ENCODE peak calls at places on chromosomes 2 and 18, in ten cellular contexts. One of them, this sample, is unnamed.
A peak's percentile ranks its signal among the peaks of the same experiment; 100 is the strongest.

GRCh38 chr2:65850695-65851094 is 418.3 kb upstream of the SPRED2 start:
- DNase-seq in tibial nerve: no peak
- DNase-seq in OCI-LY7: no peak
- DNase-seq in lower leg skin: no peak
- DNase-seq in natural killer cell: no peak
- DNase-seq in CD4-positive, alpha-beta T cell: no peak
- DNase-seq in lower lobe of right lung: no peak
- DNase-seq in AG10803: no peak
- DNase-seq in fibroblast of mammary gland: no peak
- DNase-seq in B cell: no peak
- DNase-seq in this sample: no peak

GRCh38 chr2:144505245-144505801 is 14.6 kb downstream of the ZEB2 start:
- DNase-seq in lower leg skin: no peak
- DNase-seq in fibroblast of mammary gland: peak; percentile 86
- DNase-seq in OCI-LY7: no peak
- DNase-seq in CD4-positive, alpha-beta T cell: no peak
- DNase-seq in tibial nerve: no peak
- DNase-seq in B cell: no peak
- DNase-seq in AG10803: peak; percentile 86
- DNase-seq in lower lobe of right lung: no peak
- DNase-seq in natural killer cell: peak; percentile 69
- DNase-seq in this sample: no peak

GRCh38 chr18:8610442-8610801 is 1.2 kb downstream of the RAB12 start:
- DNase-seq in CD4-positive, alpha-beta T cell: no peak
- DNase-seq in OCI-LY7: peak; percentile 18
- DNase-seq in tibial nerve: no peak
- DNase-seq in B cell: peak; percentile 24
- DNase-seq in lower leg skin: no peak
- DNase-seq in natural killer cell: no peak
- DNase-seq in lower lobe of right lung: no peak
- DNase-seq in AG10803: peak; percentile 11
- DNase-seq in fibroblast of mammary gland: peak; percentile 45
- DNase-seq in this sample: no peak

GRCh38 chr18:77133920-77134496 is 1.4 kb upstream of the MBP start:
- DNase-seq in CD4-positive, alpha-beta T cell: no peak
- DNase-seq in lower lobe of right lung: peak; percentile 77
- DNase-seq in OCI-LY7: no peak
- DNase-seq in tibial nerve: peak; percentile 48
- DNase-seq in AG10803: peak; percentile 38
- DNase-seq in B cell: peak; percentile 35
- DNase-seq in lower leg skin: peak; percentile 93
- DNase-seq in fibroblast of mammary gland: no peak
- DNase-seq in natural killer cell: no peak
- DNase-seq in this sample: no peak

GRCh38 chr18:4017479-4017878 is 437.6 kb downstream of the DLGAP1 start:
- DNase-seq in tibial nerve: no peak
- DNase-seq in CD4-positive, alpha-beta T cell: no peak
- DNase-seq in AG10803: no peak
- DNase-seq in B cell: peak; percentile 1
- DNase-seq in natural killer cell: no peak
- DNase-seq in fibroblast of mammary gland: peak; percentile 24
- DNase-seq in lower lobe of right lung: no peak
- DNase-seq in OCI-LY7: peak; percentile 69
- DNase-seq in lower leg skin: no peak
- DNase-seq in this sample: no peak

GRCh38 chr2:173903611-173904394 is 61.4 kb downstream of the SP3 start:
- DNase-seq in B cell: no peak
- DNase-seq in lower leg skin: no peak
- DNase-seq in natural killer cell: no peak
- DNase-seq in tibial nerve: no peak
- DNase-seq in fibroblast of mammary gland: peak; percentile 65
- DNase-seq in lower lobe of right lung: no peak
- DNase-seq in AG10803: no peak
- DNase-seq in OCI-LY7: no peak
- DNase-seq in CD4-positive, alpha-beta T cell: no peak
- DNase-seq in this sample: no peak

GRCh38 chr2:949894-950626 is 589 bp upstream of the SNTG2 start:
- DNase-seq in CD4-positive, alpha-beta T cell: no peak
- DNase-seq in AG10803: no peak
- DNase-seq in lower leg skin: peak; percentile 86
- DNase-seq in lower lobe of right lung: no peak
- DNase-seq in OCI-LY7: no peak
- DNase-seq in fibroblast of mammary gland: no peak
- DNase-seq in B cell: no peak
- DNase-seq in natural killer cell: no peak
- DNase-seq in tibial nerve: peak; percentile 4
- DNase-seq in this sample: no peak

GRCh38 chr2:182870227-182870626 is 3.8 kb upstream of the FRZB start:
- DNase-seq in lower leg skin: no peak
- DNase-seq in AG10803: no peak
- DNase-seq in CD4-positive, alpha-beta T cell: no peak
- DNase-seq in tibial nerve: no peak
- DNase-seq in natural killer cell: no peak
- DNase-seq in lower lobe of right lung: no peak
- DNase-seq in B cell: no peak
- DNase-seq in OCI-LY7: peak; percentile 59
- DNase-seq in fibroblast of mammary gland: peak; percentile 31
- DNase-seq in this sample: no peak

GRCh38 chr2:42043789-42044394 is 3.9 kb upstream of the PKDCC start:
- DNase-seq in lower lobe of right lung: no peak
- DNase-seq in OCI-LY7: no peak
- DNase-seq in tibial nerve: no peak
- DNase-seq in AG10803: no peak
- DNase-seq in natural killer cell: no peak
- DNase-seq in lower leg skin: no peak
- DNase-seq in B cell: no peak
- DNase-seq in CD4-positive, alpha-beta T cell: no peak
- DNase-seq in fibroblast of mammary gland: no peak
- DNase-seq in this sample: no peak

GRCh38 chr18:69330345-69330744 is 70.3 kb upstream of the DOK6 start:
- DNase-seq in lower lobe of right lung: no peak
- DNase-seq in fibroblast of mammary gland: no peak
- DNase-seq in CD4-positive, alpha-beta T cell: no peak
- DNase-seq in natural killer cell: no peak
- DNase-seq in lower leg skin: no peak
- DNase-seq in OCI-LY7: no peak
- DNase-seq in tibial nerve: no peak
- DNase-seq in AG10803: no peak
- DNase-seq in B cell: no peak
- DNase-seq in this sample: no peak

GRCh38 chr2:56326346-56326741 is 142.6 kb downstream of the CCDC85A start:
- DNase-seq in CD4-positive, alpha-beta T cell: no peak
- DNase-seq in fibroblast of mammary gland: no peak
- DNase-seq in tibial nerve: no peak
- DNase-seq in natural killer cell: no peak
- DNase-seq in lower lobe of right lung: no peak
- DNase-seq in lower leg skin: no peak
- DNase-seq in OCI-LY7: no peak
- DNase-seq in B cell: no peak
- DNase-seq in AG10803: no peak
- DNase-seq in this sample: no peak

GRCh38 chr2:176106636-176107539 is at the start of gene HOXD11:
- DNase-seq in lower leg skin: peak; percentile 89
- DNase-seq in CD4-positive, alpha-beta T cell: no peak
- DNase-seq in B cell: no peak
- DNase-seq in tibial nerve: peak; percentile 40
- DNase-seq in AG10803: no peak
- DNase-seq in OCI-LY7: no peak
- DNase-seq in lower lobe of right lung: no peak
- DNase-seq in natural killer cell: no peak
- DNase-seq in fibroblast of mammary gland: peak; percentile 72
- DNase-seq in this sample: no peak

GRCh38 chr2:204049635-204050034 is 113.1 kb downstream of the ICOS start:
- DNase-seq in lower leg skin: no peak
- DNase-seq in CD4-positive, alpha-beta T cell: no peak
- DNase-seq in OCI-LY7: peak; percentile 28
- DNase-seq in lower lobe of right lung: no peak
- DNase-seq in natural killer cell: no peak
- DNase-seq in fibroblast of mammary gland: no peak
- DNase-seq in B cell: no peak
- DNase-seq in AG10803: no peak
- DNase-seq in tibial nerve: no peak
- DNase-seq in this sample: no peak

GRCh38 chr2:204046145-204046544 is 109.6 kb downstream of the ICOS start:
- DNase-seq in natural killer cell: no peak
- DNase-seq in B cell: no peak
- DNase-seq in AG10803: no peak
- DNase-seq in CD4-positive, alpha-beta T cell: no peak
- DNase-seq in lower lobe of right lung: no peak
- DNase-seq in lower leg skin: no peak
- DNase-seq in fibroblast of mammary gland: no peak
- DNase-seq in tibial nerve: no peak
- DNase-seq in OCI-LY7: peak; percentile 82
- DNase-seq in this sample: no peak

GRCh38 chr2:204050681-204051080 is 114.1 kb downstream of the ICOS start:
- DNase-seq in AG10803: no peak
- DNase-seq in tibial nerve: no peak
- DNase-seq in natural killer cell: no peak
- DNase-seq in lower lobe of right lung: no peak
- DNase-seq in B cell: no peak
- DNase-seq in lower leg skin: no peak
- DNase-seq in CD4-positive, alpha-beta T cell: no peak
- DNase-seq in OCI-LY7: no peak
- DNase-seq in fibroblast of mammary gland: no peak
- DNase-seq in this sample: no peak

GRCh38 chr2:204051999-204052558 is 115.5 kb downstream of the ICOS start:
- DNase-seq in AG10803: no peak
- DNase-seq in lower leg skin: no peak
- DNase-seq in CD4-positive, alpha-beta T cell: no peak
- DNase-seq in natural killer cell: no peak
- DNase-seq in B cell: no peak
- DNase-seq in OCI-LY7: no peak
- DNase-seq in fibroblast of mammary gland: no peak
- DNase-seq in tibial nerve: no peak
- DNase-seq in lower lobe of right lung: no peak
- DNase-seq in this sample: no peak

GRCh38 chr2:204051476-204051875 is 114.9 kb downstream of the ICOS start:
- DNase-seq in OCI-LY7: peak; percentile 46
- DNase-seq in CD4-positive, alpha-beta T cell: no peak
- DNase-seq in tibial nerve: no peak
- DNase-seq in fibroblast of mammary gland: no peak
- DNase-seq in AG10803: no peak
- DNase-seq in B cell: no peak
- DNase-seq in lower lobe of right lung: no peak
- DNase-seq in natural killer cell: no peak
- DNase-seq in lower leg skin: no peak
- DNase-seq in this sample: no peak
- TF ChIP-seq CTCF in OCI-LY7: peak; percentile 91
- TF ChIP-seq CTCF in CD4-positive, alpha-beta T cell: peak; percentile 69
- TF ChIP-seq CTCF in tibial nerve: no peak
- TF ChIP-seq CTCF in fibroblast of mammary gland: peak; percentile 21
- TF ChIP-seq CTCF in AG10803: no peak
- TF ChIP-seq CTCF in B cell: no peak
- TF ChIP-seq CTCF in lower lobe of right lung: peak; percentile 19
- TF ChIP-seq CTCF in natural killer cell: no peak
- TF ChIP-seq CTCF in lower leg skin: no peak
- TF ChIP-seq CTCF in this sample: peak; percentile 32

GRCh38 chr2:170396799-170397459 is 219.0 kb downstream of the MYO3B start:
- DNase-seq in CD4-positive, alpha-beta T cell: no peak
- DNase-seq in B cell: no peak
- DNase-seq in natural killer cell: no peak
- DNase-seq in AG10803: peak; percentile 12
- DNase-seq in OCI-LY7: peak; percentile 10
- DNase-seq in tibial nerve: no peak
- DNase-seq in fibroblast of mammary gland: peak; percentile 42
- DNase-seq in lower leg skin: no peak
- DNase-seq in lower lobe of right lung: no peak
- DNase-seq in this sample: no peak

GRCh38 chr2:170394988-170395387 is 217.0 kb downstream of the MYO3B start:
- DNase-seq in AG10803: no peak
- DNase-seq in natural killer cell: no peak
- DNase-seq in lower leg skin: no peak
- DNase-seq in B cell: no peak
- DNase-seq in tibial nerve: no peak
- DNase-seq in OCI-LY7: no peak
- DNase-seq in CD4-positive, alpha-beta T cell: no peak
- DNase-seq in fibroblast of mammary gland: no peak
- DNase-seq in lower lobe of right lung: no peak
- DNase-seq in this sample: no peak

GRCh38 chr2:170391018-170391417 is 213.1 kb downstream of the MYO3B start:
- DNase-seq in lower lobe of right lung: no peak
- DNase-seq in CD4-positive, alpha-beta T cell: no peak
- DNase-seq in AG10803: no peak
- DNase-seq in OCI-LY7: no peak
- DNase-seq in tibial nerve: no peak
- DNase-seq in natural killer cell: no peak
- DNase-seq in fibroblast of mammary gland: no peak
- DNase-seq in B cell: no peak
- DNase-seq in lower leg skin: no peak
- DNase-seq in this sample: no peak

GRCh38 chr2:170393861-170394498 is 216.0 kb downstream of the MYO3B start:
- DNase-seq in AG10803: no peak
- DNase-seq in CD4-positive, alpha-beta T cell: no peak
- DNase-seq in tibial nerve: no peak
- DNase-seq in lower lobe of right lung: no peak
- DNase-seq in natural killer cell: no peak
- DNase-seq in lower leg skin: no peak
- DNase-seq in B cell: no peak
- DNase-seq in fibroblast of mammary gland: no peak
- DNase-seq in OCI-LY7: no peak
- DNase-seq in this sample: no peak
- TF ChIP-seq CTCF in AG10803: no peak
- TF ChIP-seq CTCF in CD4-positive, alpha-beta T cell: no peak
- TF ChIP-seq CTCF in tibial nerve: no peak
- TF ChIP-seq CTCF in lower lobe of right lung: no peak
- TF ChIP-seq CTCF in natural killer cell: no peak
- TF ChIP-seq CTCF in lower leg skin: no peak
- TF ChIP-seq CTCF in B cell: no peak
- TF ChIP-seq CTCF in fibroblast of mammary gland: no peak
- TF ChIP-seq CTCF in OCI-LY7: no peak
- TF ChIP-seq CTCF in this sample: no peak

GRCh38 chr2:64653174-64654062 is at the start of gene SERTAD2:
- DNase-seq in fibroblast of mammary gland: peak; percentile 77
- DNase-seq in AG10803: peak; percentile 88
- DNase-seq in lower lobe of right lung: peak; percentile 95
- DNase-seq in tibial nerve: peak; percentile 73
- DNase-seq in CD4-positive, alpha-beta T cell: peak; percentile 73
- DNase-seq in natural killer cell: peak; percentile 80
- DNase-seq in lower leg skin: peak; percentile 97
- DNase-seq in OCI-LY7: peak; percentile 95
- DNase-seq in B cell: peak; percentile 95
- DNase-seq in this sample: peak; percentile 71
- TF ChIP-seq CTCF in fibroblast of mammary gland: no peak
- TF ChIP-seq CTCF in AG10803: no peak
- TF ChIP-seq CTCF in lower lobe of right lung: peak; percentile 14
- TF ChIP-seq CTCF in tibial nerve: no peak
- TF ChIP-seq CTCF in CD4-positive, alpha-beta T cell: peak; percentile 27
- TF ChIP-seq CTCF in natural killer cell: no peak
- TF ChIP-seq CTCF in lower leg skin: no peak
- TF ChIP-seq CTCF in OCI-LY7: peak; percentile 49
- TF ChIP-seq CTCF in B cell: peak; percentile 20
- TF ChIP-seq CTCF in this sample: peak; percentile 13

DNA sequence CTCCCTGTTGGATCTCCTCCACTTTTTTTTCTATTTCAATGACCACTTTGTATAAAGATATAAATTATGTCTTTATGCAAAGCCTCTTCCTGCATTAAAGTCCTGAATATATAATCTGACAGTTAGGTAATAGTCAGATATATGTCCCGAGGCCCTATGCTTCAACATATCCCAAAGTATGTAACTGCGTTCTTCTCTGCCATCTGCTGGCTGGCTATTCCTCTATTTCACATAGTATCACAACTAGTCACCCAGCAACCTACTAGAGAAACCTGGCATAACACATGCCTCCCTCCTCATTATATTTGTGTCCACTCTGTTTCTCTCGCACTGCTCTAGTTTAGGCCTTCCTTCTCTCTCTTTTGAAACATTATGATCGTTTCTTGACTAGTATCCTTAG is 640.8 kb downstream of the DPP10 start:
- DNase-seq in tibial nerve: no peak
- DNase-seq in CD4-positive, alpha-beta T cell: no peak
- DNase-seq in fibroblast of mammary gland: no peak
- DNase-seq in AG10803: no peak
- DNase-seq in lower leg skin: no peak
- DNase-seq in lower lobe of right lung: no peak
- DNase-seq in OCI-LY7: no peak
- DNase-seq in B cell: no peak
- DNase-seq in natural killer cell: no peak
- DNase-seq in this sample: no peak
- TF ChIP-seq CTCF in tibial nerve: no peak
- TF ChIP-seq CTCF in CD4-positive, alpha-beta T cell: no peak
- TF ChIP-seq CTCF in fibroblast of mammary gland: no peak
- TF ChIP-seq CTCF in AG10803: no peak
- TF ChIP-seq CTCF in lower leg skin: no peak
- TF ChIP-seq CTCF in lower lobe of right lung: no peak
- TF ChIP-seq CTCF in OCI-LY7: peak; percentile 14
- TF ChIP-seq CTCF in B cell: no peak
- TF ChIP-seq CTCF in natural killer cell: no peak
- TF ChIP-seq CTCF in this sample: no peak

This sample was measured in progenitor cell of endocrine pancreas.